ENCODE peak calls at places on chromosomes 11 and 22, in ten cellular contexts. U, R, J, Q, E, L, O, X, G and A are unnamed samples.

GRCh38 chr11:97722721-97723120 is 1298.0 kb upstream of the CNTN5 start:
- DNase-seq in U (no peak), R (no peak), J (no peak), Q (no peak), E (no peak), L (no peak), O (no peak), X (no peak), G (no peak), A (no peak)

GRCh38 chr11:2825886-2826678 is 59.5 kb downstream of the CDKN1C start:
- DNase-seq in U (peak), R (peak), J (peak), Q (peak), E (no peak), L (peak), O (peak), X (peak), G (peak), A (no peak)

GRCh38 chr22:49111085-49111484 is 716.6 kb downstream of the BRD1 start:
- DNase-seq in U (no peak), R (no peak), J (no peak), Q (no peak), E (no peak), L (no peak), O (no peak), X (no peak), G (peak), A (no peak)

GRCh38 chr22:28442951-28443876 is 236.4 kb downstream of the TTC28 start:
- DNase-seq in U (peak), R (no peak), J (no peak), Q (peak), E (no peak), L (peak), O (peak), X (peak), G (peak), A (peak)

GRCh38 chr11:108148549-108148948 is 27.2 kb downstream of the ACAT1 start:
- DNase-seq in U (no peak), R (no peak), J (no peak), Q (no peak), E (no peak), L (no peak), O (no peak), X (no peak), G (no peak), A (no peak)

GRCh38 chr11:64207247-64208085 is 945 bp downstream of the FERMT3 start:
- DNase-seq in U (peak), R (no peak), J (no peak), Q (peak), E (peak), L (peak), O (peak), X (no peak), G (peak), A (peak)

GRCh38 chr22:23166841-23167610 is 13.3 kb upstream of the BCR start:
- DNase-seq in U (no peak), R (no peak), J (no peak), Q (no peak), E (no peak), L (no peak), O (no peak), X (no peak), G (no peak), A (no peak)

GRCh38 chr11:853682-854448 is 11.2 kb downstream of the TSPAN4 start:
- DNase-seq in U (no peak), R (no peak), J (no peak), Q (no peak), E (no peak), L (no peak), O (peak), X (no peak), G (no peak), A (no peak)

GRCh38 chr22:49973018-49973965 is 12.7 kb downstream of the PIM3 start:
- DNase-seq in U (no peak), R (no peak), J (no peak), Q (no peak), E (no peak), L (no peak), O (no peak), X (no peak), G (no peak), A (no peak)

GRCh38 chr11:46382644-46383403 is 1.4 kb downstream of the MDK start:
- DNase-seq in U (no peak), R (peak), J (no peak), Q (no peak), E (no peak), L (no peak), O (peak), X (no peak), G (peak), A (no peak)

GRCh38 chr22:31218565-31219262 is 6.6 kb downstream of the LIMK2 start:
- DNase-seq in U (no peak), R (no peak), J (no peak), Q (no peak), E (no peak), L (no peak), O (no peak), X (no peak), G (no peak), A (no peak)

GRCh38 chr22:31223786-31224191 is 11.7 kb downstream of the LIMK2 start:
- DNase-seq in U (no peak), R (no peak), J (no peak), Q (no peak), E (no peak), L (no peak), O (no peak), X (no peak), G (no peak), A (no peak)

GRCh38 chr22:31217890-31218287 is 5.8 kb downstream of the LIMK2 start:
- DNase-seq in U (no peak), R (no peak), J (no peak), Q (no peak), E (no peak), L (no peak), O (no peak), X (no peak), G (no peak), A (no peak)

DNA sequence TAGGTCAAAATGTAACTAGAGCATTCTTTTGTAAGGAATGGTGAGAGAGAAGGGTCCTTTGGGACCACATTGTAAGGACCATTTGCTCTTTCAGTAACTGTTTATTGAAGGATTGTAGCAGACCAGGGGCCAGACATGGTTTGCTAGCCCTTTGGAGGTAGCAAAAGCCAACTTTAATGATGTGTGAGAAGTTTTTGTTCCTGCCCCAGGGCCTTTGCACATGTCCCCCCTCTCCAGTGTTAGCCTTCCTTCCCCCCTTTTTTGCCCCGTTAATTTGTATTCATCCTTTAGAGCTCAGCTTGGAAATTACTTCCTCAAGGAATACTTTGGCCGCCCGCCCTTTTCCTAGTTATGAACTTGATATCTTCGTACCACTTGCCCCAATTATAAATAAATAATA is 9.0 kb downstream of the LIMK2 start:
- DNase-seq in U (no peak), R (no peak), J (no peak), Q (no peak), E (no peak), L (no peak), O (no peak), X (no peak), G (no peak), A (no peak)
- TF ChIP-seq EP300 in U (no peak), R (no peak), J (no peak), Q (no peak), E (no peak), L (no peak), O (no peak), X (no peak), G (no peak), A (no peak)

DNA sequence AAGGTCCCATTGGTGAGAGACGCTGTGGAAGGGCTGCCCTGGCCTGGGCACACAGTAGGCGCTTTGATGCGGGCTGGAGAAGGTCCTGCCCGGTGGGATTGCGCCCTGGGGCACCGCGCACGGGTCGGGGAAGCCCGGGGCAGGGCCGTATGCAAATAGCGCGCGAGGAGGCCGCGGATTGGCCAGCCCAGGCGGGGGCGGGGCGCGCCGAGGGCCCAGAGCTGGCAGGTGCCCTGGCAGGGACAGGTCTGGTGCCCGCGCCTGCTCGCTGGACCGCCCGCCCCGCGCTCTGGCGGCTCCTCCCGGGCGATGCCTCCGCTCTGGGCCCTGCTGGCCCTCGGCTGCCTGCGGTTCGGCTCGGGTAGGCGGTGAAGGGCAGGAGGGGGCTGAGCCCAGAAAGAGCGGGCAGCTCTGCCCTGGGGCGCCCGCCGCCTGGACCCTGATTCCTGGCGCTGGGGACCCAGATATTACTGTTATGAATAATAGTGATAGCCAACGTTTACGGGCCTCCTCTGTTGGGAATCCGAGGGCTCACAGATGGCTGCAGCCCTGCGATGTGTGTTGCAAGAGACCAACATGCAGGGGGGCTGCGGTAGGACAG is at the start of gene UPK3A:
- DNase-seq in U (no peak), R (peak), J (no peak), Q (peak), E (no peak), L (no peak), O (peak), X (no peak), G (no peak), A (peak)
- TF ChIP-seq POLR2A in U (no peak), R (no peak), J (no peak), Q (no peak), E (no peak), L (no peak), O (no peak), X (no peak), G (no peak), A (no peak)

GRCh38 chr11:35163209-35163608 is 24.2 kb downstream of the CD44 start:
- DNase-seq in U (no peak), R (no peak), J (no peak), Q (no peak), E (no peak), L (no peak), O (no peak), X (no peak), G (no peak), A (no peak)

GRCh38 chr11:35160248-35160820 is 21.4 kb downstream of the CD44 start:
- DNase-seq in U (no peak), R (no peak), J (no peak), Q (no peak), E (no peak), L (no peak), O (no peak), X (no peak), G (no peak), A (no peak)

GRCh38 chr11:35160902-35161585 is 22.1 kb downstream of the CD44 start:
- DNase-seq in U (no peak), R (no peak), J (no peak), Q (no peak), E (no peak), L (no peak), O (no peak), X (no peak), G (no peak), A (no peak)

GRCh38 chr11:35163707-35164496 is 24.9 kb downstream of the CD44 start:
- DNase-seq in U (no peak), R (no peak), J (no peak), Q (no peak), E (no peak), L (no peak), O (no peak), X (no peak), G (no peak), A (no peak)

GRCh38 chr11:35162795-35163194 is 23.8 kb downstream of the CD44 start:
- DNase-seq in U (no peak), R (no peak), J (no peak), Q (no peak), E (no peak), L (no peak), O (no peak), X (no peak), G (no peak), A (no peak)
- TF ChIP-seq EP300 in U (peak), R (no peak), J (no peak), Q (no peak), E (no peak), L (no peak), O (no peak), X (no peak), G (no peak), A (no peak)

GRCh38 chr11:59142530-59143507 is at the start of gene FAM111A:
- DNase-seq in U (peak), R (peak), J (peak), Q (peak), E (peak), L (peak), O (peak), X (peak), G (peak), A (peak)
- TF ChIP-seq POLR2A in U (peak), R (peak), J (no peak), Q (peak), E (peak), L (no peak), O (peak), X (no peak), G (no peak), A (no peak)

GRCh38 chr11:86718553-86718952 is 46.1 kb upstream of the ME3 start:
- DNase-seq in U (no peak), R (no peak), J (no peak), Q (no peak), E (no peak), L (no peak), O (no peak), X (no peak), G (no peak), A (no peak)

GRCh38 chr11:86717817-86718501 is 45.5 kb upstream of the ME3 start:
- DNase-seq in U (no peak), R (no peak), J (no peak), Q (no peak), E (no peak), L (no peak), O (no peak), X (no peak), G (no peak), A (no peak)

GRCh38 chr11:86718999-86719398 is 46.6 kb upstream of the ME3 start:
- DNase-seq in U (no peak), R (no peak), J (no peak), Q (no peak), E (no peak), L (no peak), O (no peak), X (no peak), G (no peak), A (no peak)

GRCh38 chr11:86713552-86713951 is 41.1 kb upstream of the ME3 start:
- DNase-seq in U (no peak), R (no peak), J (no peak), Q (no peak), E (no peak), L (no peak), O (no peak), X (no peak), G (no peak), A (no peak)

GRCh38 chr11:86715611-86716010 is 43.2 kb upstream of the ME3 start:
- DNase-seq in U (no peak), R (no peak), J (no peak), Q (no peak), E (no peak), L (no peak), O (no peak), X (no peak), G (no peak), A (no peak)
- TF ChIP-seq EP300 in U (no peak), R (no peak), J (no peak), Q (no peak), E (no peak), L (no peak), O (no peak), X (no peak), G (no peak), A (no peak)

GRCh38 chr11:69074375-69074774 is 25.6 kb downstream of the TPCN2 start:
- DNase-seq in U (no peak), R (no peak), J (no peak), Q (no peak), E (no peak), L (no peak), O (no peak), X (no peak), G (no peak), A (no peak)

GRCh38 chr11:69074786-69075185 is 26.1 kb downstream of the TPCN2 start:
- DNase-seq in U (no peak), R (no peak), J (no peak), Q (no peak), E (no peak), L (peak), O (peak), X (no peak), G (no peak), A (no peak)

GRCh38 chr11:69076129-69076791 is 27.5 kb downstream of the TPCN2 start:
- DNase-seq in U (no peak), R (no peak), J (no peak), Q (no peak), E (no peak), L (no peak), O (peak), X (no peak), G (no peak), A (no peak)

GRCh38 chr11:69073445-69073844 is 24.7 kb downstream of the TPCN2 start:
- DNase-seq in U (no peak), R (no peak), J (no peak), Q (no peak), E (no peak), L (no peak), O (peak), X (no peak), G (no peak), A (no peak)

DNA sequence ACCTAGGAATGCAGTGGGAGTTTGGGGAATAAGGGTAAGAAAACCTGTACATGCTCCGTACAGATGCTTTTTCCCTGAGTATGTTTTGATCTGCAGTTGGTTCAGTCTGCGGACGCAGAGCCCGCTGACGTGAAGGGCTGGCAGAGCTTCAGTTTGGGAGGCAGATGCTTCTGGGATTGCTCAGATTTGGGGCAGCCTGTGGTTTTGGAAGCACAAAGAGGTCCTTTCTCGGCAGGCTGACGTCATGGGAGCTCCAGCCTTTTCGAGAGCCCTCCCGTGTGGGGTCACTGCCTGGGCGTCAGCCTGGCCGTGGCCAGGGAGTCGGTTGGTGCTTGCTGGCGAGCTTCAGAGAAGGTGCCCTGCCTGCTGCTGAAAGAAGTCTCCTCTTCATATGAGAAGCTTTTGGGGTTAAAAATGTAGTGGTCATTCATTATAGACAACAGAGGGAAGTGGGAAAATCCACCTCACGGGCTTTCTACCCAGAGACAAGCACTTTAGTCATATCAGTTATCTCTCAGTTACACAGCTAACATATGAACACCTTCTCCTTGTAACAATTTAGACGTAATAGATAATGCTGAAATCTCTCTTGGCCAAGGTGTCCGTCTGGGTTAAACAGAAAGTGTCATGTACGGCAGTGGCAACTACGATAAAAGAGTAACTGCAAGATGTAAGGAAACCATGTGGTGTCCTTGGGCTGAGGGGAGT is 26.8 kb downstream of the TPCN2 start:
- DNase-seq in U (peak), R (no peak), J (peak), Q (peak), E (no peak), L (peak), O (peak), X (no peak), G (peak), A (peak)
- TF ChIP-seq POLR2A in U (peak), R (no peak), J (no peak), Q (no peak), E (no peak), L (peak), O (no peak), X (no peak), G (no peak), A (no peak)

DNA sequence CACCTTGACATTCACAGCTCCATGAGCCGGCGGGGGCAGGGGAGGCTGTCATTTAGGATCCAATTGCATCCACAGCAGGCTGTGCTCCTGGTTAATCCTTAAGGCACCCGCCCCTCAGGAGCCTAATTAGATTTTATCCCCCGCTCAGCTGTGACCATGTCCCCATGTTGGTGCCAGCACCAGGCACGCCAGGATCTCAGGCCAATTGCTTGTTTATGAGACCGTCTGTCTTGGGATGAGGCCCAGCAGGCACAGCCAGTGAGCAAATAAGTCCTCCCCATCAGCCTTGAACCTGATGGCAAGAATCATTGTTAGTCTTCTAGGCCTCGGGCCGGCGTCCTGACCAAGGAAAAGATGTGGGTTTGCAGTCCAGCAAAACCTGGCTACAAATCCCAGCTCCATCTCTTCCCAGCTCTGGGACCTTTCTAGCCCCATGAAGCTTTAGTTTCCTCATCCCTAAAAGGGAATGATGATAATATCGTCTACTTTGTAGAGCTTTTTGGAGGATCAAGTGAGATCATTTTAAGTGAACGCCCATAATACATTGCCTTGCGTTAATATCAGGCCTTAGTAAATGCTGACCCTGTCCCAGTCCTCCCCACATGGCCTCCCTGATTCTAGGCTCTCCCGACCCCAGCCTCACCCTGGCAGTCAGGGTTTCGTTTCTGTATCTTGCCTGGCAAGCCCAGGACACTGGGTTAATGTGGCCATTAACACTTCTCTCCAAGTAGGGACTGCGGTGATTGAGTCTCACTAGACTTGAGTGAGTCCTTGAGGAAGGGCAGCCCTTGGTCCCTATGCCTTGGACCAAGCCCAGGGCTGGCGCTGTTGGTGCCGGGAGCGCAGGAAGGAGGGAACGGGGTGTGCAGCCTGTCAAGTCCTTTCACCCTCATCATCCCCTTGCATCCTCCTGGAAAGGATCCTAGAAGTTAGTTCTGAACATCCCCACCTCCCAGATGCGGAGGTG is 57.1 kb downstream of the TP53I11 start:
- DNase-seq in U (no peak), R (no peak), J (no peak), Q (no peak), E (no peak), L (peak), O (no peak), X (no peak), G (peak), A (no peak)
- TF ChIP-seq EP300 in U (no peak), R (no peak), J (no peak), Q (no peak), E (no peak), L (no peak), O (no peak), X (no peak), G (no peak), A (no peak)

DNA sequence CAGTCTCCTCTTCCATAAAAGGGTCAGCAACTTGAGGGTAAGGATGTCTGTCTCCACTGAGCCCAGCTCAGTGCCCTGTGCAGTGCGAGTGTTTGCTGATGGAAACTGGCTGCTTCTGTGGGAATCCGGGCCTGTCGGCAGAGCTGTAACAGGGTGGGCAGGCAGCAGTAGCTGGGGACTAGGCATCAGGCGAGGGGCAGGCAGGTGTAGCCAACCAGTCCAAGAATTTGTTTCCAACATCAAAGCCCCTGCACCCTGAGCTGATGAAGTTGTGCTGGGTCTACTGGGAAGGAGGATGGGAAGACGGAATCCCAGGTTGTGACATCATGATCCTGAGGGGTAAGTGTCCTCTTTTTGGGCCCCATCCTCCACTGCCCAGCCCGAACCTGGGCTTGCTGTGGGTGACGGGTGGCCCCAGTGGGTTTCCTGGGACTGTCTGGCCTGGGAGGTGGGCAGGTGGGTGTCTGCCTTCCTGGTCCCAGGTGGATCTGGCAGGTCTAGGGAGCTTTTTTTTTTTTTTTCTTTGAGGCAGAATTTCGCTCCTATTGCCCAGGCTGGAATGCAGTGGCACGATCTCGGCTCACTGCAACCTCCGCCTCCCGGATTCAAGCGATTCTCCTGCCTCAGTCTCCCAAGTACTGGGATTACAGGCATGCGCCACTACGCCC is 11.0 kb downstream of the SLC29A2 start:
- DNase-seq in U (no peak), R (no peak), J (no peak), Q (no peak), E (no peak), L (no peak), O (no peak), X (no peak), G (peak), A (no peak)
- TF ChIP-seq POLR2A in U (no peak), R (no peak), J (no peak), Q (no peak), E (no peak), L (no peak), O (no peak), X (no peak), G (no peak), A (no peak)